ENCODE peak calls at places on chromosomes 11 and 22, in four cellular contexts. O, P, X and V are unnamed samples.

GRCh38 chr11:117097567-117098268 is 510 bp downstream of the SIK3 start:
- DNase-seq in O (no peak), P (peak; percentile 61), X (peak; percentile 7), V (no peak)

GRCh38 chr11:11028017-11028692 is 170.3 kb upstream of the ZBED5 start:
- DNase-seq in O (peak; percentile 57), P (peak; percentile 76), X (no peak), V (peak; percentile 50)

GRCh38 chr22:47196881-47197701 is 434.6 kb downstream of the TBC1D22A start:
- DNase-seq in O (no peak), P (no peak), X (no peak), V (no peak)

GRCh38 chr11:108122166-108122628 is 830 bp downstream of the ACAT1 start:
- DNase-seq in O (peak; percentile 41), P (no peak), X (peak; percentile 21), V (peak; percentile 34)

GRCh38 chr11:12066799-12067508 is 43.4 kb upstream of the MICAL2 start:
- DNase-seq in O (peak; percentile 57), P (peak; percentile 60), X (peak; percentile 84), V (peak; percentile 67)

GRCh38 chr11:75437966-75438659 is 5.1 kb upstream of the KLHL35 start:
- DNase-seq in O (peak; percentile 10), P (no peak), X (no peak), V (no peak)

GRCh38 chr11:76558891-76559290 is 111.7 kb downstream of the LRRC32 start:
- DNase-seq in O (no peak), P (no peak), X (no peak), V (no peak)

GRCh38 chr11:123300874-123301695 is 106.0 kb upstream of the CLMP start:
- DNase-seq in O (peak; percentile 43), P (no peak), X (peak; percentile 26), V (peak; percentile 63)

GRCh38 chr11:100010393-100010792 is 676.7 kb upstream of the ARHGAP42 start:
- DNase-seq in O (no peak), P (no peak), X (no peak), V (no peak)

GRCh38 chr11:20364412-20364792 is 888 bp downstream of the HTATIP2 start:
- DNase-seq in O (no peak), P (no peak), X (no peak), V (no peak)

GRCh38 chr11:24391165-24391564 is 105.7 kb upstream of the LUZP2 start:
- DNase-seq in O (peak; percentile 47), P (no peak), X (no peak), V (peak; percentile 70)

GRCh38 chr11:15989685-15990084 is 366.7 kb downstream of the SOX6 start:
- DNase-seq in O (no peak), P (no peak), X (no peak), V (no peak)

GRCh38 chr22:20084547-20085413 is 4.7 kb downstream of the DGCR8 start:
- DNase-seq in O (peak; percentile 5), P (peak; percentile 76), X (no peak), V (no peak)

GRCh38 chr11:80838153-80838552 is 1397.3 kb upstream of the TENM4 start:
- DNase-seq in O (no peak), P (no peak), X (no peak), V (no peak)
- TF ChIP-seq CTCF in O (no peak), P (no peak), X (no peak), V (no peak)

DNA sequence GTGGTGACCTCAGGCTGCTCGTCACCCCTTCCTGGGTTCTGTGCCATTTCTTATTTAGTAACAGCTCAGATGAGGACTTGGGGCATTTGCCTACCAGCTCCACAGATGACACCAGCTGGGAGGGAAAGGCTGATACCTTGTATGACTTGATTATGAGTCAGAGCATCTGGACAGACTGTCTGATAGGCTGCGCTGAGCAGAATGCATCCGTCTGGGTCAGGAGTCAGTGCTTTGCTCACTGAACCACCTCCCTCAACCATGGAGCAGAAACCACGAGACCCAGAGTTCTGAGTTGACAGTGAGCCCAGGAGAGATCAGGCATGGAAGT is 6.8 kb downstream of the ST14 start:
- DNase-seq in O (peak; percentile 96), P (no peak), X (peak; percentile 93), V (peak; percentile 97)
- TF ChIP-seq CTCF in O (no peak), P (no peak), X (no peak), V (no peak)

GRCh38 chr11:127471662-127472061 is 471.1 kb upstream of the KIRREL3 start:
- DNase-seq in O (no peak), P (no peak), X (no peak), V (no peak)
- TF ChIP-seq CTCF in O (no peak), P (no peak), X (no peak), V (no peak)

GRCh38 chr11:124746621-124747243 is 5.3 kb downstream of the VSIG2 start:
- DNase-seq in O (peak; percentile 67), P (peak; percentile 90), X (peak; percentile 80), V (peak; percentile 58)
- TF ChIP-seq CTCF in O (peak; percentile 36), P (peak; percentile 52), X (peak; percentile 63), V (peak; percentile 64)

GRCh38 chr11:65352783-65353182 is 1.8 kb upstream of the TIGD3 start:
- DNase-seq in O (peak; percentile 50), P (no peak), X (no peak), V (peak; percentile 44)
- TF ChIP-seq CTCF in O (peak; percentile 32), P (peak; percentile 28), X (peak; percentile 39), V (peak; percentile 47)

GRCh38 chr22:36369004-36369921 is 18.5 kb downstream of the MYH9 start:
- DNase-seq in O (peak; percentile 42), P (no peak), X (no peak), V (no peak)

GRCh38 chr22:36367479-36367878 is 20.3 kb downstream of the MYH9 start:
- DNase-seq in O (peak; percentile 48), P (no peak), X (no peak), V (no peak)

GRCh38 chr22:36369922-36370781 is 17.6 kb downstream of the MYH9 start:
- DNase-seq in O (peak; percentile 74), P (no peak), X (no peak), V (peak; percentile 57)

GRCh38 chr22:36367066-36367465 is 20.7 kb downstream of the MYH9 start:
- DNase-seq in O (peak; percentile 48), P (no peak), X (no peak), V (no peak)

DNA sequence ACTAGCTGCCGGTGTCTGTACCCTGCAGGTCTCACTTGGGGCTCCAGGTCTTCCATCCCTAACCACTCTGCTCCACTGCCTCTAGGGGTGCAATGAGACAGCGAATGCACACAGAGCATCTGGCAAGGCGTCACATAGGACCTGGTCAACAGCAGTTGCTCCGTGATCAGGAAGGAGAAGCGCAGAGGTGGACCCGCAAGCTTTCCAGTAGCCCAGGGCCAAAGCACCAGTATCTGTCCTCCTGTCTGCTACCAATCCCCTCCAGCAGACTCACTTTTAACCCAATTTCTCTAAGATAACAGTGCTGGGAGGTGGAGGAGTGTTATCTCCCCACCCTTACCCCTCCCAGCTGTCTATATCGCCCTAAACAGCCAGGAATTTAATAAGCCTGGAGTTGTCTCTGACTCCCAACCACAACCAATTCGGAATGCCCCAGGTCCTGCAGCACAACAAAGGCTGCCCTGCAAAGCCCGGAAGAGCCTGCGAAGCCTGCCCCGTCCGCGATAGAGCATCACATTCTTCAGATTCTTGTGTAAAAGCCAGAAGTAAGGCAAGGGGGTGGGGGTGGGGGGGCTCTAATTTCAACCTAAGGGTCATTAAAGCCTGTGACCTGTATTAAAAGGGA is 19.3 kb downstream of the MYH9 start:
- DNase-seq in O (peak; percentile 85), P (no peak), X (peak; percentile 77), V (peak; percentile 58)
- TF ChIP-seq CTCF in O (no peak), P (no peak), X (peak; percentile 4), V (peak; percentile 26)

GRCh38 chr11:84261707-84262106 is 975.5 kb upstream of the CCDC90B start:
- DNase-seq in O (peak; percentile 19), P (peak; percentile 22), X (no peak), V (no peak)
- TF ChIP-seq CTCF in O (peak; percentile 4), P (peak; percentile 67), X (no peak), V (no peak)

GRCh38 chr22:32636884-32637283 is 162.3 kb downstream of the FBXO7 start:
- DNase-seq in O (no peak), P (no peak), X (no peak), V (no peak)
- TF ChIP-seq CTCF in O (no peak), P (no peak), X (no peak), V (no peak)